ENCODE peak calls at places on chromosome 14, in five cellular contexts. One of them, this sample, is unnamed.

GRCh38 chr14:41604793-41605534 is 1.7 kb upstream of the LRFN5 start:
- DNase-seq in GM20000: no peak
- DNase-seq in activated CD8-positive, alpha-beta T cell treated with anti-CD3 and anti-CD28 coated beads for 36 hours: no peak
- DNase-seq in T-helper 2 cell: no peak
- DNase-seq in activated CD4-positive, alpha-beta memory T cell treated with anti-CD3 and anti-CD28 coated beads for 36 hours: no peak
- DNase-seq in this sample: no peak

GRCh38 chr14:53921027-53921426 is 35.6 kb downstream of the BMP4 start:
- DNase-seq in activated CD8-positive, alpha-beta T cell treated with anti-CD3 and anti-CD28 coated beads for 36 hours: no peak
- DNase-seq in activated CD4-positive, alpha-beta memory T cell treated with anti-CD3 and anti-CD28 coated beads for 36 hours: no peak
- DNase-seq in T-helper 2 cell: no peak
- DNase-seq in GM20000: no peak
- DNase-seq in this sample: no peak

GRCh38 chr14:87014854-87015253 is 978.1 kb downstream of the GALC start:
- DNase-seq in activated CD8-positive, alpha-beta T cell treated with anti-CD3 and anti-CD28 coated beads for 36 hours: no peak
- DNase-seq in GM20000: no peak
- DNase-seq in activated CD4-positive, alpha-beta memory T cell treated with anti-CD3 and anti-CD28 coated beads for 36 hours: no peak
- DNase-seq in T-helper 2 cell: no peak
- DNase-seq in this sample: no peak

GRCh38 chr14:31937730-31938346 is 139.3 kb upstream of the ARHGAP5 start:
- DNase-seq in T-helper 2 cell: no peak
- DNase-seq in activated CD4-positive, alpha-beta memory T cell treated with anti-CD3 and anti-CD28 coated beads for 36 hours: peak; percentile 91
- DNase-seq in activated CD8-positive, alpha-beta T cell treated with anti-CD3 and anti-CD28 coated beads for 36 hours: peak; percentile 87
- DNase-seq in GM20000: peak; percentile 49
- DNase-seq in this sample: peak; percentile 18

GRCh38 chr14:85711620-85712019 is 181.7 kb downstream of the FLRT2 start:
- DNase-seq in activated CD4-positive, alpha-beta memory T cell treated with anti-CD3 and anti-CD28 coated beads for 36 hours: no peak
- DNase-seq in T-helper 2 cell: no peak
- DNase-seq in GM20000: no peak
- DNase-seq in activated CD8-positive, alpha-beta T cell treated with anti-CD3 and anti-CD28 coated beads for 36 hours: no peak
- DNase-seq in this sample: no peak

GRCh38 chr14:99171396-99171795 is 100.6 kb downstream of the BCL11B start:
- DNase-seq in GM20000: no peak
- DNase-seq in activated CD4-positive, alpha-beta memory T cell treated with anti-CD3 and anti-CD28 coated beads for 36 hours: no peak
- DNase-seq in T-helper 2 cell: no peak
- DNase-seq in activated CD8-positive, alpha-beta T cell treated with anti-CD3 and anti-CD28 coated beads for 36 hours: no peak
- DNase-seq in this sample: no peak

GRCh38 chr14:67941456-67942018 is 122.0 kb downstream of the RAD51B start:
- DNase-seq in activated CD4-positive, alpha-beta memory T cell treated with anti-CD3 and anti-CD28 coated beads for 36 hours: no peak
- DNase-seq in T-helper 2 cell: no peak
- DNase-seq in activated CD8-positive, alpha-beta T cell treated with anti-CD3 and anti-CD28 coated beads for 36 hours: no peak
- DNase-seq in GM20000: no peak
- DNase-seq in this sample: no peak

GRCh38 chr14:31920003-31920402 is 157.1 kb upstream of the ARHGAP5 start:
- DNase-seq in GM20000: no peak
- DNase-seq in T-helper 2 cell: no peak
- DNase-seq in activated CD8-positive, alpha-beta T cell treated with anti-CD3 and anti-CD28 coated beads for 36 hours: no peak
- DNase-seq in activated CD4-positive, alpha-beta memory T cell treated with anti-CD3 and anti-CD28 coated beads for 36 hours: no peak
- DNase-seq in this sample: no peak

GRCh38 chr14:61860294-61860918 is 98.2 kb downstream of the SNAPC1 start:
- DNase-seq in activated CD4-positive, alpha-beta memory T cell treated with anti-CD3 and anti-CD28 coated beads for 36 hours: peak; percentile 85
- DNase-seq in T-helper 2 cell: peak; percentile 2
- DNase-seq in GM20000: peak; percentile 81
- DNase-seq in activated CD8-positive, alpha-beta T cell treated with anti-CD3 and anti-CD28 coated beads for 36 hours: peak; percentile 89
- DNase-seq in this sample: peak; percentile 46

GRCh38 chr14:68977137-68977740 is 1.9 kb downstream of the ACTN1 start:
- DNase-seq in GM20000: no peak
- DNase-seq in activated CD8-positive, alpha-beta T cell treated with anti-CD3 and anti-CD28 coated beads for 36 hours: peak; percentile 77
- DNase-seq in T-helper 2 cell: no peak
- DNase-seq in activated CD4-positive, alpha-beta memory T cell treated with anti-CD3 and anti-CD28 coated beads for 36 hours: peak; percentile 47
- DNase-seq in this sample: no peak

GRCh38 chr14:67949771-67950170 is 130.2 kb downstream of the RAD51B start:
- DNase-seq in GM20000: no peak
- DNase-seq in activated CD8-positive, alpha-beta T cell treated with anti-CD3 and anti-CD28 coated beads for 36 hours: no peak
- DNase-seq in activated CD4-positive, alpha-beta memory T cell treated with anti-CD3 and anti-CD28 coated beads for 36 hours: no peak
- DNase-seq in T-helper 2 cell: no peak
- DNase-seq in this sample: no peak

GRCh38 chr14:71103662-71104484 is 196.6 kb downstream of the PCNX1 start:
- DNase-seq in activated CD4-positive, alpha-beta memory T cell treated with anti-CD3 and anti-CD28 coated beads for 36 hours: no peak
- DNase-seq in GM20000: peak; percentile 57
- DNase-seq in T-helper 2 cell: peak; percentile 9
- DNase-seq in activated CD8-positive, alpha-beta T cell treated with anti-CD3 and anti-CD28 coated beads for 36 hours: no peak
- DNase-seq in this sample: peak; percentile 61

GRCh38 chr14:66662374-66662773 is 154.4 kb downstream of the GPHN start:
- DNase-seq in GM20000: no peak
- DNase-seq in activated CD8-positive, alpha-beta T cell treated with anti-CD3 and anti-CD28 coated beads for 36 hours: no peak
- DNase-seq in activated CD4-positive, alpha-beta memory T cell treated with anti-CD3 and anti-CD28 coated beads for 36 hours: no peak
- DNase-seq in T-helper 2 cell: no peak
- DNase-seq in this sample: no peak

GRCh38 chr14:104786091-104786586 is 9.4 kb downstream of the AKT1 start:
- DNase-seq in activated CD8-positive, alpha-beta T cell treated with anti-CD3 and anti-CD28 coated beads for 36 hours: no peak
- DNase-seq in T-helper 2 cell: no peak
- DNase-seq in GM20000: no peak
- DNase-seq in activated CD4-positive, alpha-beta memory T cell treated with anti-CD3 and anti-CD28 coated beads for 36 hours: no peak
- DNase-seq in this sample: peak; percentile 46

GRCh38 chr14:99724196-99724891 is 40.2 kb downstream of the CYP46A1 start:
- DNase-seq in activated CD8-positive, alpha-beta T cell treated with anti-CD3 and anti-CD28 coated beads for 36 hours: no peak
- DNase-seq in T-helper 2 cell: no peak
- DNase-seq in GM20000: no peak
- DNase-seq in activated CD4-positive, alpha-beta memory T cell treated with anti-CD3 and anti-CD28 coated beads for 36 hours: no peak
- DNase-seq in this sample: no peak

GRCh38 chr14:34063042-34063441 is 112.2 kb upstream of the EGLN3 start:
- DNase-seq in activated CD8-positive, alpha-beta T cell treated with anti-CD3 and anti-CD28 coated beads for 36 hours: no peak
- DNase-seq in GM20000: no peak
- DNase-seq in T-helper 2 cell: no peak
- DNase-seq in activated CD4-positive, alpha-beta memory T cell treated with anti-CD3 and anti-CD28 coated beads for 36 hours: no peak
- DNase-seq in this sample: no peak